ENCODE peak calls at places on chromosomes 5 and 9, in six cellular contexts. G, O, J, A, R and T are unnamed samples.

GRCh38 chr5:178210073-178210526 is 5.8 kb downstream of the HNRNPAB start:
- DNase-seq in O (no peak), R (no peak), J (no peak), A (no peak), G (no peak), T (no peak)

GRCh38 chr5:124372457-124372856 is 374.0 kb downstream of the ZNF608 start:
- DNase-seq in G (no peak), J (no peak), O (no peak), R (peak; percentile 23), A (no peak), T (peak; percentile 52)

GRCh38 chr9:12817702-12818101 is 42.9 kb downstream of the LURAP1L start:
- DNase-seq in A (peak; percentile 55), R (no peak), J (no peak), O (no peak), G (no peak), T (peak; percentile 79)

GRCh38 chr9:114096866-114097612 is 2.1 kb downstream of the KIF12 start:
- DNase-seq in G (no peak), J (no peak), R (no peak), O (no peak), A (no peak), T (no peak)

GRCh38 chr9:22216730-22217160 is 207.6 kb upstream of the CDKN2B start:
- DNase-seq in R (no peak), G (no peak), A (peak; percentile 82), O (no peak), J (no peak), T (peak; percentile 85)

GRCh38 chr5:15009420-15009819 is 137.8 kb upstream of the ANKH start:
- DNase-seq in J (no peak), A (peak; percentile 69), R (no peak), G (no peak), O (no peak), T (peak; percentile 72)

GRCh38 chr9:6757132-6757987 is at the start of gene KDM4C:
- DNase-seq in A (peak; percentile 93), O (peak; percentile 87), J (peak; percentile 26), G (peak; percentile 97), R (peak; percentile 98), T (peak; percentile 96)

GRCh38 chr5:132655821-132656773 is 1.9 kb upstream of the IL13 start:
- DNase-seq in A (no peak), J (peak; percentile 15), O (peak; percentile 72), G (peak; percentile 55), R (no peak), T (peak; percentile 18)

GRCh38 chr5:6765612-6766525 is 52.6 kb downstream of the TENT4A start:
- DNase-seq in O (peak; percentile 94), A (peak; percentile 63), R (peak; percentile 87), G (peak; percentile 91), J (peak; percentile 72), T (peak; percentile 51)

GRCh38 chr9:37471942-37472679 is 6.9 kb upstream of the ZBTB5 start:
- DNase-seq in G (peak; percentile 64), R (peak; percentile 98), J (peak; percentile 73), O (no peak), A (peak; percentile 95), T (peak; percentile 93)
- H4K8ac ChIP-seq in G (no peak overlapping the region), R (no peak overlapping the region), J (no peak overlapping the region), O (peak overlapping the region; percentile 79), A (peak overlapping the region; percentile 76), T (peak overlapping the region; percentile 77)

DNA sequence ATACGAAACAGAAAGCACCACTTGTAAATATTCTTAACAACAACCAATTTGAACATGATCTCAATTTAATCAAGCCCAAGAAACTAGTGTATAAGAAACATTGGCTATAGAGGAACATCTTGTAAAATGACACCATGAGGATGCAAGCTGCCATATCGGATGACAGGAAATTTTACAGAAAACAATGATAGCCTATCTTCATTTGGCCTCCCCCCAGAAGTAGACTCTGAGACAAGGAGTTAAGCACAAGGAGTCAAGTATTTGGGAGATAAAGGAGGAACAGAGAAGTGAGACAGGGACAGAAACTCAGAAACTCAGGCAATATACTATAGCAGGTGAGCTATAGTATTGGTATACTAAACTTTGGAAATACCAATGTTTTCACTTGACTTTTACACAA is 28.2 kb downstream of the ERP44 start:
- DNase-seq in R (peak; percentile 26), J (no peak), O (no peak), A (no peak), G (no peak), T (no peak)
- H3K23ac ChIP-seq in R (no peak overlapping the region), J (no peak overlapping the region), O (no peak overlapping the region), A (no peak overlapping the region), G (no peak overlapping the region), T (no peak overlapping the region)

GRCh38 chr9:128921881-128922763 is 1.3 kb downstream of the PHYHD1 start:
- DNase-seq in G (peak; percentile 85), A (peak; percentile 50), O (peak; percentile 82), J (peak; percentile 63), R (peak; percentile 92), T (peak; percentile 78)
- H4K8ac ChIP-seq in G (no peak overlapping the region), A (peak overlapping the region; percentile 20), O (peak overlapping the region; percentile 90), J (peak overlapping the region; percentile 43), R (no peak overlapping the region), T (peak overlapping the region; percentile 71)

GRCh38 chr9:110875275-110875674 is 163.0 kb downstream of the LPAR1 start:
- DNase-seq in A (no peak), J (no peak), G (peak; percentile 83), R (peak; percentile 74), O (peak; percentile 69), T (no peak)
- H3K23ac ChIP-seq in A (no peak overlapping the region), J (no peak overlapping the region), G (no peak overlapping the region), R (no peak overlapping the region), O (no peak overlapping the region), T (no peak overlapping the region)

GRCh38 chr9:134457321-134457923 is 131.2 kb downstream of the RXRA start:
- DNase-seq in O (no peak), G (no peak), R (no peak), J (no peak), A (no peak), T (no peak)
- H4K8ac ChIP-seq in O (no peak overlapping the region), G (no peak overlapping the region), R (no peak overlapping the region), J (no peak overlapping the region), A (peak overlapping the region; percentile 90), T (peak overlapping the region; percentile 77)